ENCODE peak calls at places on chromosomes 7 and 10, in four cellular contexts. D is IMR-90, J is K562, C is GM12878. B is an unnamed sample.

GRCh38 chr10:94307046-94307615 is 55.6 kb downstream of the NOC3L start:
- DNase-seq in C (no peak), D (no peak), J (no peak), B (peak; percentile 51)

GRCh38 chr10:33982995-33983394 is 648.5 kb upstream of the NRP1 start:
- DNase-seq in C (no peak), D (peak; percentile 45), J (no peak), B (no peak)

GRCh38 chr10:120841522-120842189 is 9.5 kb upstream of the WDR11 start:
- DNase-seq in J (no peak), C (no peak), D (no peak), B (peak; percentile 7)

GRCh38 chr10:98087309-98087708 is 47.1 kb upstream of the R3HCC1L start:
- DNase-seq in C (no peak), D (peak; percentile 5), J (no peak), B (no peak)

GRCh38 chr7:47573758-47574472 is 8.0 kb downstream of the TNS3 start:
- DNase-seq in D (peak; percentile 87), C (no peak), J (no peak), B (peak; percentile 43)

GRCh38 chr7:44460325-44460724 is 30.1 kb downstream of the NUDCD3 start:
- DNase-seq in C (peak; percentile 93), J (no peak), D (no peak), B (no peak)

GRCh38 chr7:29170781-29171180 is 23.8 kb upstream of the CHN2 start:
- DNase-seq in D (no peak), C (no peak), J (no peak), B (no peak)

GRCh38 chr7:95342642-95343252 is 18.4 kb upstream of the PON1 start:
- DNase-seq in D (no peak), C (no peak), J (no peak), B (no peak)

DNA sequence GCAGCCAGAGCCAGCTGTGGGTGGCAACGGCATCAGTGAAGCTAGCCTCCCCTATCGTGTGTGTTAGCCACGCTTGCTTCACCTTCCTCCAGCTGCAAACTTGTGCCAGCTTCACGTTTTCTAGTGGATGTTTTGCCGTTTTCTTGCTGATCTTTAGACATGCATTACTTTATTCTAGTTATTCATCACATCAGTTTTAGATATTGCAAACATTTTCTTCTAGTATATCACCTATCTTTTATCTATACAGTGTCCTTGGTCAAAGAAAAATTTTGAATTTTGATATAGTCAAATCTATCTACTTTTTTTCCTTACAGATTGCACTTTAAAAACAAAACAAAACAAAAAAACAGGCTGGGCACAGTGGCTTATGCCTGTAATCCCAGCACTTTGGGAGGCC is 6.7 kb upstream of the PAPOLB start:
- DNase-seq in C (no peak), D (no peak), J (no peak), B (no peak)
- H3K27me3 ChIP-seq in C (no peaks in the 10 kb centered on the region), D (peaks cover 2% of the 10 kb centered on the region), J (no peaks in the 10 kb centered on the region), B (no peaks in the 10 kb centered on the region)

GRCh38 chr7:93148727-93149126 is 542 bp upstream of the SAMD9L start:
- DNase-seq in C (no peak), J (no peak), D (no peak), B (peak; percentile 9)

GRCh38 chr7:93146465-93147127 is 1.6 kb downstream of the SAMD9L start:
- DNase-seq in D (no peak), C (no peak), J (peak; percentile 45), B (no peak)

GRCh38 chr7:93148135-93148534 is at the start of gene SAMD9L:
- DNase-seq in J (no peak), C (no peak), D (peak; percentile 28), B (peak; percentile 51)

GRCh38 chr7:93146036-93146435 is 2.1 kb downstream of the SAMD9L start:
- DNase-seq in D (no peak), J (no peak), C (no peak), B (peak; percentile 84)

DNA sequence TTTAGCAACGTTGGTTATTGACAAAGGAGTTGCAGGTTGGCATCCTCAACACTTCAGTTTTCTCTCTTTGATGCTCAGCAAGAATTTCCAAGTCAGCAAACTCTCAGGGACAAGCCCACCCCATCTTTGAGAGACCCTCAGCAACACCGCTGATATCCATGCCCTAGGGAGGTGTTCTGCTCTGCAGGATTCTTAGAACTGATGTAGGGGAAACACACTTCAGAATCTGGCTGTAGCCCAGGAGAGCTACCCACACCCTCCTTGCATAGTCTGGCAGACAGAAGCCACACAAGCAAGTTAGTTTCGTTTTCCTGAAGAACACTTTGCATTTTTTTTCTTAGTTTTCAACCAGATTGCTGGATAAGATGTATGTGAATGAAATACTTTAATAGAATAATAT is 827 bp downstream of the SAMD9L start:
- DNase-seq in C (peak; percentile 51), J (peak; percentile 26), D (peak; percentile 59), B (peak; percentile 76)
- TF ChIP-seq FOS in C (no peak), J (no peak), D (no peak), B (no peak)

DNA sequence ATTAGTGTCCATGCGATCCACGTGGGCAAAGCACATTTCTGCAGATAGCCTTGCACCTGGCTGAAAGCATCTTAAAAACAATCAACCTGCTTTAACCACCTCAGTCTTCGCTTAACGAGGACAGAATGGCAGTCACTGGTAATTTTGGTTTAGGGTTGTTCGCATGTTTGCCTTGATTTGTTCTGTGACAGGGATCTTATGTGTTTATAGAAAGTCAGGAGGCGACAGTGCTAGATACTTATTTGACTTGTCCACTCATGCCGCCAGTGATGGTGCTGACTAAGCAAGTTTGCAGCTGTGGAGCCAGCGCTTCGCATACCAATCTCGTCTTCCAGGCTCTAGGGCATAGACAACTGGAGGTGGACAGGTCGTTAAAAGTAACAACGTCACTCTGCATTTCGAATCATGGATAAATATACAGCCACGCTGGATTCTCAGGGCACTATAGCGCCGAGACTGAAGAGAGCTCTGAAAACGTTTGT is 1.2 kb upstream of the TMEM243 start:
- DNase-seq in J (peak; percentile 47), D (no peak), C (no peak), B (no peak)
- H3K27me3 ChIP-seq in J (peaks cover 24% of the 10 kb centered on the region), D (no peaks in the 10 kb centered on the region), C (no peaks in the 10 kb centered on the region), B (peaks cover 3% of the 10 kb centered on the region)

GRCh38 chr7:424961-425793 is 94.5 kb downstream of the PDGFA start:
- DNase-seq in J (no peak), C (no peak), D (no peak), B (no peak)

GRCh38 chr7:423312-424260 is 96.1 kb downstream of the PDGFA start:
- DNase-seq in D (no peak), C (no peak), J (peak; percentile 35), B (no peak)

GRCh38 chr7:425794-426188 is 93.9 kb downstream of the PDGFA start:
- DNase-seq in C (no peak), J (no peak), D (no peak), B (no peak)

GRCh38 chr7:422886-423225 is 96.8 kb downstream of the PDGFA start:
- DNase-seq in J (no peak), C (no peak), D (no peak), B (no peak)

GRCh38 chr7:424301-424935 is 95.2 kb downstream of the PDGFA start:
- DNase-seq in D (no peak), J (no peak), C (no peak), B (no peak)
- TF ChIP-seq FOS in D (no peak), J (no peak), C (no peak), B (no peak)

GRCh38 chr10:11064832-11065231 is 47.2 kb downstream of the CELF2 start:
- DNase-seq in D (no peak), C (no peak), J (no peak), B (no peak)

GRCh38 chr10:11068861-11069633 is 51.4 kb downstream of the CELF2 start:
- DNase-seq in D (no peak), C (no peak), J (no peak), B (no peak)

GRCh38 chr10:11065567-11065966 is 47.9 kb downstream of the CELF2 start:
- DNase-seq in J (no peak), D (no peak), C (no peak), B (no peak)

DNA sequence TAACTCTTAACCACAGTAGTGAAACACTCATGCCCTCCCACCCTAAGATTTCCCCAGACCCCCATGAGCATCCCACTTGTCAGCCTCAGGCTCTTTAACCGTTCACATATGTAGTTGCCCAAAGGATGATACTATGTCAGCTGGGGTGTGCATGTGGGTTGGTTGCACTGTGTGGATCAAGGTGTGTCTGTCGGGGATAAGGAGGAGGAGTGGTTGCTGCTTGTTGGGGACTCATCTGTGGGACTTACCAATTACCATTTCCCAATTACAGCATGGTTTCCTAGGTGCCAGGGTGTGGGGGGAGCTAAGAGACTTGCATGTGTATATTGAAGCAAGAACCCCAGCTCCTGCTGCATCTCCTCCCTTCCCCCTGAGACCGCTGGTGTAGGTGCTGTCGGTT is 48.8 kb downstream of the CELF2 start:
- DNase-seq in C (no peak), D (no peak), J (no peak), B (no peak)
- H3K27me3 ChIP-seq in C (no peaks in the 10 kb centered on the region), D (no peaks in the 10 kb centered on the region), J (peaks cover 2% of the 10 kb centered on the region), B (no peaks in the 10 kb centered on the region)

B was measured in endothelial cell of umbilical vein.